ENCODE peak calls at places on chromosomes 16 and 17, in six cellular contexts. Q is mammary epithelial cell, A is WERI-Rb-1, M is glutamatergic neuron, K is colonic mucosa, S is BJ. R is an unnamed sample.

GRCh38 chr17:75241996-75242460 is 19.4 kb downstream of the GGA3 start:
- DNase-seq in Q (no peak), S (no peak), A (no peak), M (no peak), K (no peak), R (no peak)

GRCh38 chr16:72400257-72401078 is 228.5 kb upstream of the PMFBP1 start:
- DNase-seq in Q (peak), M (no peak), A (peak), K (peak), S (peak), R (peak)

GRCh38 chr17:61837175-61838051 is 25.9 kb downstream of the BRIP1 start:
- DNase-seq in K (peak), Q (peak), M (peak), S (peak), A (peak), R (peak)

GRCh38 chr17:44672479-44673093 is 16.3 kb downstream of the MEIOC start:
- DNase-seq in Q (no peak), A (no peak), S (peak), M (no peak), K (no peak), R (no peak)

GRCh38 chr17:55421179-55421934 is at the start of gene MMD:
- DNase-seq in S (no peak), M (peak), Q (peak), K (peak), A (no peak), R (peak)

GRCh38 chr17:43171761-43172487 is 910 bp downstream of the NBR1 start:
- DNase-seq in S (peak), K (peak), M (no peak), A (peak), Q (peak), R (no peak)

GRCh38 chr16:3915438-3916250 is 35.1 kb upstream of the CREBBP start:
- DNase-seq in A (no peak), K (no peak), M (no peak), S (no peak), Q (no peak), R (no peak)

GRCh38 chr16:2687531-2688308 is 5.4 kb downstream of the KCTD5 start:
- DNase-seq in Q (no peak), M (no peak), A (no peak), K (no peak), S (no peak), R (no peak)

GRCh38 chr16:30351586-30352419 is 3.3 kb downstream of the CD2BP2 start:
- DNase-seq in S (no peak), K (peak), Q (peak), M (no peak), A (no peak), R (no peak)

GRCh38 chr16:84940670-84941551 is 70.4 kb downstream of the ZDHHC7 start:
- DNase-seq in Q (no peak), A (no peak), K (no peak), S (no peak), M (no peak), R (no peak)

GRCh38 chr16:2089676-2090480 is 42.1 kb downstream of the TSC2 start:
- DNase-seq in K (no peak), M (no peak), A (no peak), Q (no peak), S (no peak), R (no peak)

GRCh38 chr17:82775033-82775823 is 23.4 kb downstream of the TBCD start:
- DNase-seq in K (peak), A (peak), Q (no peak), S (no peak), M (peak), R (peak)

GRCh38 chr17:82915697-82916027 is 75.8 kb upstream of the ZNF750 start:
- DNase-seq in M (no peak), K (no peak), Q (no peak), S (no peak), A (no peak), R (no peak)

GRCh38 chr16:59558679-59559078 is 824.6 kb upstream of the GOT2 start:
- DNase-seq in K (no peak), Q (no peak), S (no peak), A (no peak), M (no peak), R (no peak)

GRCh38 chr17:47423406-47424295 is 99.9 kb downstream of the EFCAB13 start:
- DNase-seq in A (peak), K (peak), Q (peak), M (peak), S (no peak), R (peak)

GRCh38 chr16:57192720-57193486 is 6.8 kb downstream of the RSPRY1 start:
- DNase-seq in K (no peak), A (no peak), Q (peak), S (no peak), M (no peak), R (no peak)

GRCh38 chr17:29154516-29155234 is 25.5 kb downstream of the MYO18A start:
- DNase-seq in S (no peak), Q (no peak), M (no peak), A (no peak), K (peak), R (no peak)

GRCh38 chr17:58504826-58505351 is 9.5 kb downstream of the MTMR4 start:
- DNase-seq in S (no peak), M (no peak), Q (no peak), K (no peak), A (no peak), R (no peak)

GRCh38 chr16:12646490-12647274 is 157.0 kb downstream of the CPPED1 start:
- DNase-seq in Q (no peak), M (no peak), S (peak), A (no peak), K (no peak), R (no peak)

GRCh38 chr16:66959645-66960177 is 1.4 kb upstream of the CES3 start:
- DNase-seq in A (no peak), K (peak), S (no peak), M (no peak), Q (no peak), R (no peak)

GRCh38 chr17:28908640-28909098 is 5.8 kb upstream of the DHRS13 start:
- DNase-seq in S (peak), M (no peak), K (peak), Q (peak), A (no peak), R (no peak)

GRCh38 chr16:10028644-10029043 is 153.6 kb downstream of the GRIN2A start:
- DNase-seq in Q (no peak), S (no peak), A (no peak), K (no peak), M (no peak), R (no peak)

GRCh38 chr16:85028638-85029412 is 1.2 kb downstream of the KIAA0513 start:
- DNase-seq in M (peak), A (no peak), K (peak), Q (peak), S (no peak), R (no peak)

GRCh38 chr17:30476726-30477082 is 504 bp upstream of the GOSR1 start:
- DNase-seq in Q (no peak), S (no peak), A (no peak), M (no peak), K (no peak), R (peak)

GRCh38 chr17:35256629-35257028 is 13.8 kb downstream of the SLFN5 start:
- DNase-seq in M (no peak), S (no peak), A (no peak), Q (no peak), K (no peak), R (no peak)

GRCh38 chr17:47604268-47604927 is 45.3 kb upstream of the KPNB1 start:
- DNase-seq in A (no peak), S (no peak), K (no peak), M (no peak), Q (no peak), R (peak)

GRCh38 chr17:72151565-72152391 is 31.0 kb downstream of the SOX9 start:
- DNase-seq in M (no peak), Q (peak), A (no peak), S (no peak), K (peak), R (no peak)

GRCh38 chr17:78697846-78698343 is 84.2 kb downstream of the CYTH1 start:
- DNase-seq in Q (no peak), S (no peak), A (no peak), M (no peak), K (no peak), R (no peak)

GRCh38 chr17:67376892-67377726 is at the start of gene PITPNC1:
- DNase-seq in Q (peak), K (peak), M (peak), S (peak), A (peak), R (peak)

GRCh38 chr16:10181196-10182162 is 749 bp downstream of the GRIN2A start:
- DNase-seq in K (peak), A (peak), Q (peak), M (peak), S (no peak), R (peak)

GRCh38 chr17:354651-355556 is 2.3 kb upstream of the RPH3AL start:
- DNase-seq in Q (no peak), M (no peak), K (no peak), S (no peak), A (no peak), R (peak)

GRCh38 chr16:17357302-17358062 is 113.3 kb downstream of the XYLT1 start:
- DNase-seq in A (no peak), S (no peak), Q (no peak), K (no peak), M (no peak), R (no peak)

GRCh38 chr17:82483836-82484235 is 25.3 kb downstream of the NARF start:
- DNase-seq in A (no peak), M (no peak), S (no peak), K (no peak), Q (no peak), R (no peak)

GRCh38 chr16:22122239-22122638 is 29.9 kb downstream of the VWA3A start:
- DNase-seq in Q (no peak), K (no peak), A (no peak), S (no peak), M (no peak), R (no peak)

GRCh38 chr16:22120440-22120839 is 28.1 kb downstream of the VWA3A start:
- DNase-seq in Q (no peak), K (no peak), A (no peak), M (no peak), S (no peak), R (no peak)

GRCh38 chr16:22124583-22125284 is 32.4 kb downstream of the VWA3A start:
- DNase-seq in Q (no peak), M (no peak), A (no peak), S (no peak), K (no peak), R (no peak)

GRCh38 chr16:22123759-22124490 is 31.6 kb downstream of the VWA3A start:
- DNase-seq in A (no peak), S (no peak), M (no peak), Q (no peak), K (no peak), R (no peak)

GRCh38 chr16:22123146-22123545 is 30.8 kb downstream of the VWA3A start:
- DNase-seq in M (no peak), K (no peak), Q (no peak), A (peak), S (no peak), R (no peak)
- TF ChIP-seq CTCF in M (no peak), K (no peak), Q (peak), A (peak), S (no peak), R (no peak)

DNA sequence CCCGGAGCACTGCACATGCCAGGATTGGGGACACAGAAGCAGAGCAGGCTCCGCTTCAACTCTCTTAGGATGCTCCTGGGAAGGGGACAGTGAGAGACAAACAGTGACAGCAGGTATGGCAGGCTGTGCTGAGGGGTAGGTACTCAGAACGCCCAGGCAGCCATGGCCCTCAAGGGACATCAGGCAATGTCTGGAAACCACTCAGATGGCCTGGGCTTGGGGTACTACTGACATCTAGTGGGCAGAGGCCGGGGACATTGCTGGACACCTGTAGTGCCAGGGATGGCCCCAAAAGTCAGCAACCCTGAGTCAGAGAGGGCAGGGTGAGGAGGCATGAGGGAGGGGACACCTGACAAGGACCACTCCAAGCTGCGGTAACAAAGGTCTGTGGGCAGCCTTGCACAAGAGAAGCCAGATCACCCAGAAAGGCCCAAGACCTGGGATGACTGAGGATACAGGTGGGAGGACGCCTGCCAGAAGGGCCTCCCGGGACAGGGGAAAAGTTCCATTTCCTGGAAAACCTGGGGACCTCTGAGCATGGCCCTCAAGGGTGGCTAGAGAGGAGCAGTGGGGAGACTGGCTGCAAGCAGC is 21.2 kb downstream of the PEMT start:
- DNase-seq in M (peak), S (no peak), Q (no peak), A (peak), K (peak), R (peak)
- TF ChIP-seq CTCF in M (peak), S (peak), Q (peak), A (peak), K (peak), R (peak)

DNA sequence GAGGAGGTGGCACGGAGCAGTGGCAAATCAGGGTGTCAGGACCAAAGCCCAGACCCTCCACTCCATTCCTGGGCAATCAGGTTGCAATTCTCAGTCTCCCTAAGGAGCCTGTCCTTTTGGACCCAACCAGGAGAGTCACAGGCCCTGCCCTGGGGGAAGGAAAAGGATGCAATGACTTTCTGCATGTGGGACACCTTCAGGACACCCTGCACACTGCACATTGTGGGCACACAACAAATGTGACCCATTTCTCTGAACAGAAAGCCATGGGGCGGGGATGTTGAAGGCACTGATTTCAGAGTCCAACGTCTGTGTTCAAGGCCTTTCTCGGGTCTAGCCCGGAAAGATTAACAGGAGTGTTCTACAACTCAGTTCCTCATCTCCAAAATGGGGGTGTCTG is 286.2 kb upstream of the FOXF1 start:
- DNase-seq in S (no peak), Q (no peak), M (no peak), A (no peak), K (no peak), R (no peak)
- TF ChIP-seq CTCF in S (peak), Q (no peak), M (no peak), A (no peak), K (no peak), R (no peak)

DNA sequence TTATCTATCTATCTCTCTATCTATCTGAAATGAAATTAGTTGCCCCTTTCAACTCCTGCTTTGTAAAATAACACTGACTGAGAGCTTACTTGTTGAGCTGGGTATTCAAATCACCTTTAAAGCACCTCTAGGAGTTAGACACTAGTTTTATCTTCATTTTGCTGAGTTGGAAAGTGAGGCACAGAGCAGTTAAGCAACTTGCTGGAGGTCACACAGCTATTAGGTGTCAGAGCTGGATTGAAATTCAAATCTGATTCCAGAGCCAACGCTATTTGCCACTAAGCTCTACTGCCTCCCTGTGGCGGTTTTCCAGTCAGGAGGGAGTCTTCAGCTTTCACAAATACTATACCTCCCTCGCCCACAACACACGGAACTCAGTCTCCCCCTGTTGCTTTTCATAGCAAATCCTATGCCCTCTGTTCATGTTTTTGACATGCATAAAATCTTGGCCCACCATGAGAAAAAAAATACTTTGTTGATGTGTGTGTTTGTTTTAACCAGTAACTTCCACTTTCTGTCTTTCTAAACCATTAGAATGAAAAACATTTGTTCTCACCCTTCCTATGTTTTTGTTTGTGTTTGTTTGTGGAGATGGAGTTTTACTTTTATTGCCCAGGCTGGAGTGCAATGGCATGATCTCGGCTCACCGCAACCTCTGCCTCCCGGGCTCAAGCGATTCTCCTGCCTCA is 74.8 kb upstream of the SMURF2 start:
- DNase-seq in M (no peak), A (peak), K (peak), S (no peak), Q (peak), R (no peak)
- TF ChIP-seq CTCF in M (no peak), A (peak), K (peak), S (peak), Q (peak), R (peak)

GRCh38 chr16:804193-805048 is 3.9 kb upstream of the GNG13 start:
- DNase-seq in M (no peak), S (no peak), A (no peak), Q (no peak), K (no peak), R (no peak)
- TF ChIP-seq CTCF in M (no peak), S (no peak), A (no peak), Q (no peak), K (no peak), R (no peak)

DNA sequence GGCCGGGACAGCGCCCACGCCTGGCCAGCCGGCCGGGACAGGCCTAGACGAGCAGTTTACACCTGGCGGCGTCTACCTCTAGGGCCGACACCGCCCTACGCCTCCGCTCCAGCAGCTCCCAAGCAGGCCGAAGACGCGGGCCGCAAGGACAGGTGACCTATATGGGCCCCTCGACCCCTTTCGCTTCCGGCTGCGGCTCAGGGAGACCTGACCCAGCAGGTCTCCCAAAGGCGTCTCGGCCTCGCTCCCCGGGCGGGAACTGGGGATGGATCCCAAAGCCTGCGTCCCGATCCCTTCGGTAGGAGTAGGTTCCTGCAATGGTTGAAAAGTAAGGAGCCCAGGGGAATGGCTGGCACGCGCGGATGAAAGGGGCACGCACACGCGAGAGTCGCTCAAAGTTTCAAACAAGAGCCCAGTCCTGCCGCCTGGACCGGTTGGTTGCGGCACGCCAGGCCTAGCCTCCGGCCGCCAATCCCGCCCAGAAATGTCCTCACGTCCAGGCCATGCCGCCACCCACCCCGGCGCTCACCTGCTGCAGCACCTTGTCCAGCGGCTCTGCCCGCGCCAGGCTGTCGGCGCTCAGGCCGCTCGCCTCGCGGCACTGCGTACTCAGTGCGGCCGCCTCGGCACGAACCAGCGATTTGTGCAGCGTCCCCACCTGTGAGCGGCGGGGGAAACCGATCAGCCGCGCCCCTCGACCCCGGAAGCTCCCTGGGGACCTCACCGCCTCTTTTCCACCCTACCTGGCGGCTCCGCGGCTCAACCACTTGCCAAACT is 634 bp downstream of the ESRP2 start:
- DNase-seq in K (peak), Q (peak), A (no peak), M (no peak), S (no peak), R (peak)
- TF ChIP-seq CTCF in K (no peak), Q (peak), A (no peak), M (no peak), S (no peak), R (no peak)

GRCh38 chr17:40415390-40415789 is 2.3 kb downstream of the TOP2A start:
- DNase-seq in K (no peak), M (no peak), A (no peak), S (no peak), Q (peak), R (no peak)
- TF ChIP-seq CTCF in K (peak), M (peak), A (peak), S (peak), Q (peak), R (peak)

GRCh38 chr17:64145460-64145750 is 15.5 kb upstream of the ERN1 start:
- DNase-seq in Q (no peak), S (no peak), K (no peak), M (no peak), A (no peak), R (no peak)
- TF ChIP-seq CTCF in Q (no peak), S (no peak), K (no peak), M (no peak), A (peak), R (no peak)